ENCODE peak calls at places on chromosomes 6 and 20, in eight cellular contexts. T is H7; E is activated T-cell treated with anti-CD3 and anti-CD28 coated beads, Interleukin-2, amount 50 U/mL, for 72 hours; I is CD8-positive, alpha-beta T cell; W is COR-L47; L is Calu3; Z is SK-N-DZ; N is left lung. G is an unnamed sample.

GRCh38 chr20:6231551-6231950 is 108.7 kb upstream of the FERMT1 start:
- DNase-seq in T (no peak), E (no peak), I (no peak), W (no peak), L (no peak), Z (no peak), N (no peak), G (no peak)

GRCh38 chr6:167676666-167677421 is 149.9 kb upstream of the AFDN start:
- DNase-seq in T (peak; percentile 62), E (no peak), I (no peak), W (no peak), L (no peak), Z (no peak), N (no peak), G (peak; percentile 48)

GRCh38 chr6:170160031-170160627 is 130.7 kb downstream of the DLL1 start:
- DNase-seq in T (peak; percentile 83), E (peak; percentile 25), I (no peak), W (no peak), L (no peak), Z (no peak), N (peak; percentile 30), G (no peak)

GRCh38 chr6:49806145-49806544 is 19.1 kb upstream of the PGK2 start:
- DNase-seq in T (no peak), E (no peak), I (no peak), W (no peak), L (no peak), Z (no peak), N (no peak), G (no peak)

GRCh38 chr20:38152175-38153010 is 12.7 kb downstream of the TGM2 start:
- DNase-seq in T (no peak), E (peak; percentile 56), I (no peak), W (peak; percentile 70), L (peak; percentile 98), Z (no peak), N (peak; percentile 90), G (peak; percentile 31)

GRCh38 chr6:12637960-12638641 is 78.5 kb upstream of the PHACTR1 start:
- DNase-seq in T (peak; percentile 32), E (peak; percentile 46), I (no peak), W (peak; percentile 32), L (peak; percentile 66), Z (peak; percentile 46), N (peak; percentile 41), G (peak; percentile 89)

GRCh38 chr6:85240787-85241186 is 209.1 kb upstream of the NT5E start:
- DNase-seq in T (no peak), E (no peak), I (no peak), W (no peak), L (no peak), Z (no peak), N (no peak), G (no peak)

GRCh38 chr6:45714795-45715507 is 300.7 kb downstream of the CLIC5 start:
- DNase-seq in T (peak; percentile 65), E (peak; percentile 64), I (peak; percentile 28), W (peak; percentile 55), L (peak; percentile 61), Z (peak; percentile 39), N (no peak), G (peak; percentile 92)

GRCh38 chr6:118812972-118813371 is 81.0 kb upstream of the ASF1A start:
- DNase-seq in T (no peak), E (no peak), I (no peak), W (no peak), L (no peak), Z (no peak), N (no peak), G (no peak)

GRCh38 chr20:48731581-48731980 is 96.2 kb downstream of the PREX1 start:
- DNase-seq in T (no peak), E (no peak), I (no peak), W (no peak), L (no peak), Z (no peak), N (no peak), G (no peak)

GRCh38 chr6:89970609-89971337 is 76.5 kb downstream of the GJA10 start:
- DNase-seq in T (peak; percentile 56), E (no peak), I (no peak), W (peak; percentile 73), L (peak; percentile 64), Z (peak; percentile 67), N (no peak), G (peak; percentile 67)

GRCh38 chr6:113654396-113654795 is 202.7 kb upstream of the MARCKS start:
- DNase-seq in T (no peak), E (no peak), I (no peak), W (no peak), L (peak; percentile 85), Z (no peak), N (peak; percentile 84), G (no peak)

GRCh38 chr6:11527274-11527870 is 10.2 kb upstream of the TMEM170B start:
- DNase-seq in T (no peak), E (no peak), I (no peak), W (no peak), L (no peak), Z (no peak), N (no peak), G (no peak)

GRCh38 chr20:7038029-7038428 is 270.5 kb downstream of the BMP2 start:
- DNase-seq in T (no peak), E (no peak), I (no peak), W (no peak), L (no peak), Z (no peak), N (no peak), G (no peak)

GRCh38 chr6:24273471-24273870 is 84.4 kb downstream of the DCDC2 start:
- DNase-seq in T (no peak), E (no peak), I (no peak), W (no peak), L (no peak), Z (no peak), N (no peak), G (no peak)

GRCh38 chr20:29298759-29299613 is 1958.5 kb upstream of the DEFB115 start:
- DNase-seq in T (no peak), E (no peak), I (no peak), W (no peak), L (no peak), Z (no peak), N (no peak), G (no peak)

GRCh38 chr6:105382918-105383317 is 20.0 kb downstream of the PREP start:
- DNase-seq in T (no peak), E (no peak), I (no peak), W (no peak), L (no peak), Z (no peak), N (no peak), G (no peak)

GRCh38 chr6:155317186-155317585 is 2.9 kb upstream of the TFB1M start:
- DNase-seq in T (no peak), E (no peak), I (no peak), W (no peak), L (no peak), Z (no peak), N (no peak), G (no peak)

GRCh38 chr6:25013249-25013648 is 77.5 kb upstream of the RIPOR2 start:
- DNase-seq in T (no peak), E (no peak), I (no peak), W (no peak), L (peak; percentile 33), Z (no peak), N (no peak), G (peak; percentile 56)

GRCh38 chr6:36920546-36920945 is 34.0 kb upstream of the PI16 start:
- DNase-seq in T (no peak), E (no peak), I (no peak), W (no peak), L (no peak), Z (no peak), N (no peak), G (no peak)

GRCh38 chr6:104940238-104940880 is 16.5 kb upstream of the LIN28B start:
- DNase-seq in T (peak; percentile 94), E (no peak), I (no peak), W (no peak), L (no peak), Z (peak; percentile 89), N (no peak), G (peak; percentile 90)

GRCh38 chr6:154878866-154879491 is 116.1 kb upstream of the TIAM2 start:
- DNase-seq in T (no peak), E (no peak), I (no peak), W (no peak), L (no peak), Z (no peak), N (no peak), G (no peak)

GRCh38 chr6:154403803-154404202 is 47.2 kb upstream of the IPCEF1 start:
- DNase-seq in T (no peak), E (peak; percentile 26), I (no peak), W (peak; percentile 30), L (no peak), Z (no peak), N (no peak), G (no peak)

GRCh38 chr6:145647602-145648001 is 87.7 kb downstream of the EPM2A start:
- DNase-seq in T (no peak), E (no peak), I (no peak), W (no peak), L (no peak), Z (no peak), N (no peak), G (no peak)

GRCh38 chr20:4519530-4519929 is 202.2 kb upstream of the PRND start:
- DNase-seq in T (peak; percentile 73), E (peak; percentile 27), I (no peak), W (no peak), L (peak; percentile 17), Z (no peak), N (no peak), G (peak; percentile 78)

GRCh38 chr6:29014729-29015608 is 9.9 kb upstream of the ZNF311 start:
- DNase-seq in T (peak; percentile 78), E (no peak), I (no peak), W (no peak), L (no peak), Z (no peak), N (no peak), G (peak; percentile 52)

GRCh38 chr20:7728373-7728772 is 211.9 kb downstream of the HAO1 start:
- DNase-seq in T (no peak), E (no peak), I (no peak), W (no peak), L (no peak), Z (no peak), N (no peak), G (no peak)

GRCh38 chr20:35111141-35111888 is 18.7 kb upstream of the TRPC4AP start:
- DNase-seq in T (no peak), E (no peak), I (no peak), W (no peak), L (no peak), Z (no peak), N (no peak), G (no peak)

GRCh38 chr6:6620752-6621151 is 32.2 kb downstream of the LY86 start:
- DNase-seq in T (no peak), E (no peak), I (no peak), W (no peak), L (no peak), Z (no peak), N (no peak), G (no peak)

GRCh38 chr6:4916954-4917561 is 86.8 kb downstream of the RPP40 start:
- DNase-seq in T (no peak), E (no peak), I (no peak), W (no peak), L (no peak), Z (no peak), N (no peak), G (no peak)

GRCh38 chr6:1094306-1094705 is 217.6 kb upstream of the FOXQ1 start:
- DNase-seq in T (no peak), E (no peak), I (no peak), W (no peak), L (no peak), Z (no peak), N (no peak), G (no peak)

G was measured in GM23338.